ENCODE peak calls at places on chromosomes 13 and 19, in nine cellular contexts. One of them, this sample, is unnamed.
A peak's percentile ranks its signal among the peaks of the same experiment; 100 is the strongest.

GRCh38 chr19:40141546-40141945 is 49.7 kb upstream of the MAP3K10 start:
- DNase-seq in CD8-positive, alpha-beta memory T cell: no peak
- DNase-seq in hypothalamus: no peak
- DNase-seq in tibial nerve: no peak
- DNase-seq in left colon: no peak
- DNase-seq in PC-3: no peak
- DNase-seq in NCI-H69: peak; percentile 7
- DNase-seq in iris pigment epithelial cell: no peak
- DNase-seq in activated CD8-positive, alpha-beta memory T cell treated with anti-CD3 and anti-CD28 coated beads, Interleukin-2, amount 50 U/mL, for 4 hours: no peak
- DNase-seq in this sample: no peak

GRCh38 chr13:52845334-52845761 is 3.1 kb downstream of the PCDH8 start:
- DNase-seq in NCI-H69: no peak
- DNase-seq in activated CD8-positive, alpha-beta memory T cell treated with anti-CD3 and anti-CD28 coated beads, Interleukin-2, amount 50 U/mL, for 4 hours: no peak
- DNase-seq in PC-3: no peak
- DNase-seq in left colon: no peak
- DNase-seq in tibial nerve: no peak
- DNase-seq in CD8-positive, alpha-beta memory T cell: no peak
- DNase-seq in hypothalamus: no peak
- DNase-seq in iris pigment epithelial cell: no peak
- DNase-seq in this sample: no peak

GRCh38 chr13:113788413-113789135 is 29.5 kb downstream of the TMEM255B start:
- DNase-seq in NCI-H69: peak; percentile 25
- DNase-seq in activated CD8-positive, alpha-beta memory T cell treated with anti-CD3 and anti-CD28 coated beads, Interleukin-2, amount 50 U/mL, for 4 hours: peak; percentile 7
- DNase-seq in hypothalamus: no peak
- DNase-seq in CD8-positive, alpha-beta memory T cell: no peak
- DNase-seq in left colon: no peak
- DNase-seq in tibial nerve: no peak
- DNase-seq in PC-3: no peak
- DNase-seq in iris pigment epithelial cell: no peak
- DNase-seq in this sample: no peak

GRCh38 chr13:36431204-36432105 is 840 bp upstream of the CCNA1 start:
- DNase-seq in activated CD8-positive, alpha-beta memory T cell treated with anti-CD3 and anti-CD28 coated beads, Interleukin-2, amount 50 U/mL, for 4 hours: peak; percentile 17
- DNase-seq in left colon: no peak
- DNase-seq in tibial nerve: no peak
- DNase-seq in CD8-positive, alpha-beta memory T cell: no peak
- DNase-seq in PC-3: no peak
- DNase-seq in NCI-H69: peak; percentile 67
- DNase-seq in hypothalamus: no peak
- DNase-seq in iris pigment epithelial cell: no peak
- DNase-seq in this sample: no peak

GRCh38 chr13:95195146-95195545 is 106.1 kb downstream of the ABCC4 start:
- DNase-seq in hypothalamus: no peak
- DNase-seq in CD8-positive, alpha-beta memory T cell: no peak
- DNase-seq in left colon: no peak
- DNase-seq in NCI-H69: no peak
- DNase-seq in PC-3: no peak
- DNase-seq in activated CD8-positive, alpha-beta memory T cell treated with anti-CD3 and anti-CD28 coated beads, Interleukin-2, amount 50 U/mL, for 4 hours: no peak
- DNase-seq in iris pigment epithelial cell: no peak
- DNase-seq in tibial nerve: no peak
- DNase-seq in this sample: no peak

GRCh38 chr19:11020982-11021759 is 60.3 kb downstream of the SMARCA4 start:
- DNase-seq in activated CD8-positive, alpha-beta memory T cell treated with anti-CD3 and anti-CD28 coated beads, Interleukin-2, amount 50 U/mL, for 4 hours: no peak
- DNase-seq in CD8-positive, alpha-beta memory T cell: no peak
- DNase-seq in tibial nerve: no peak
- DNase-seq in NCI-H69: no peak
- DNase-seq in hypothalamus: no peak
- DNase-seq in left colon: no peak
- DNase-seq in PC-3: no peak
- DNase-seq in iris pigment epithelial cell: no peak
- DNase-seq in this sample: no peak

GRCh38 chr13:50303963-50304721 is 288.9 kb downstream of the KCNRG start:
- DNase-seq in NCI-H69: no peak
- DNase-seq in activated CD8-positive, alpha-beta memory T cell treated with anti-CD3 and anti-CD28 coated beads, Interleukin-2, amount 50 U/mL, for 4 hours: no peak
- DNase-seq in iris pigment epithelial cell: no peak
- DNase-seq in hypothalamus: no peak
- DNase-seq in tibial nerve: no peak
- DNase-seq in CD8-positive, alpha-beta memory T cell: no peak
- DNase-seq in PC-3: no peak
- DNase-seq in left colon: no peak
- DNase-seq in this sample: no peak

GRCh38 chr19:55654833-55655647 is at the start of gene U2AF2:
- DNase-seq in left colon: peak; percentile 93
- DNase-seq in hypothalamus: peak; percentile 97
- DNase-seq in tibial nerve: peak; percentile 92
- DNase-seq in iris pigment epithelial cell: peak; percentile 85
- DNase-seq in CD8-positive, alpha-beta memory T cell: peak; percentile 95
- DNase-seq in activated CD8-positive, alpha-beta memory T cell treated with anti-CD3 and anti-CD28 coated beads, Interleukin-2, amount 50 U/mL, for 4 hours: peak; percentile 98
- DNase-seq in NCI-H69: peak; percentile 96
- DNase-seq in PC-3: peak; percentile 95
- DNase-seq in this sample: peak; percentile 82

GRCh38 chr19:18966304-18966703 is 25.3 kb upstream of the HOMER3 start:
- DNase-seq in left colon: no peak
- DNase-seq in activated CD8-positive, alpha-beta memory T cell treated with anti-CD3 and anti-CD28 coated beads, Interleukin-2, amount 50 U/mL, for 4 hours: no peak
- DNase-seq in hypothalamus: no peak
- DNase-seq in CD8-positive, alpha-beta memory T cell: no peak
- DNase-seq in iris pigment epithelial cell: no peak
- DNase-seq in PC-3: peak; percentile 8
- DNase-seq in tibial nerve: no peak
- DNase-seq in NCI-H69: peak; percentile 47
- DNase-seq in this sample: no peak

GRCh38 chr19:10517361-10517759 is at the start of gene S1PR5:
- DNase-seq in NCI-H69: peak; percentile 78
- DNase-seq in left colon: no peak
- DNase-seq in iris pigment epithelial cell: no peak
- DNase-seq in PC-3: no peak
- DNase-seq in hypothalamus: peak; percentile 41
- DNase-seq in CD8-positive, alpha-beta memory T cell: no peak
- DNase-seq in tibial nerve: no peak
- DNase-seq in activated CD8-positive, alpha-beta memory T cell treated with anti-CD3 and anti-CD28 coated beads, Interleukin-2, amount 50 U/mL, for 4 hours: peak; percentile 28
- DNase-seq in this sample: peak; percentile 62

GRCh38 chr19:7729211-7729610 is 2.7 kb downstream of the CLEC4G start:
- DNase-seq in iris pigment epithelial cell: no peak
- DNase-seq in activated CD8-positive, alpha-beta memory T cell treated with anti-CD3 and anti-CD28 coated beads, Interleukin-2, amount 50 U/mL, for 4 hours: no peak
- DNase-seq in hypothalamus: no peak
- DNase-seq in PC-3: no peak
- DNase-seq in NCI-H69: peak; percentile 25
- DNase-seq in tibial nerve: no peak
- DNase-seq in left colon: no peak
- DNase-seq in CD8-positive, alpha-beta memory T cell: no peak
- DNase-seq in this sample: no peak

GRCh38 chr13:51844862-51845573 is at the start of gene TMEM272:
- DNase-seq in activated CD8-positive, alpha-beta memory T cell treated with anti-CD3 and anti-CD28 coated beads, Interleukin-2, amount 50 U/mL, for 4 hours: peak; percentile 60
- DNase-seq in CD8-positive, alpha-beta memory T cell: peak; percentile 58
- DNase-seq in PC-3: peak; percentile 34
- DNase-seq in iris pigment epithelial cell: peak; percentile 17
- DNase-seq in hypothalamus: peak; percentile 27
- DNase-seq in left colon: no peak
- DNase-seq in tibial nerve: no peak
- DNase-seq in NCI-H69: peak; percentile 64
- DNase-seq in this sample: peak; percentile 41

GRCh38 chr13:112708560-112709240 is 18.9 kb downstream of the ATP11A start:
- DNase-seq in PC-3: no peak
- DNase-seq in left colon: no peak
- DNase-seq in iris pigment epithelial cell: no peak
- DNase-seq in hypothalamus: no peak
- DNase-seq in activated CD8-positive, alpha-beta memory T cell treated with anti-CD3 and anti-CD28 coated beads, Interleukin-2, amount 50 U/mL, for 4 hours: no peak
- DNase-seq in tibial nerve: no peak
- DNase-seq in NCI-H69: no peak
- DNase-seq in CD8-positive, alpha-beta memory T cell: no peak
- DNase-seq in this sample: no peak

GRCh38 chr13:48491423-48492122 is 41.3 kb downstream of the RCBTB2 start:
- DNase-seq in NCI-H69: no peak
- DNase-seq in hypothalamus: no peak
- DNase-seq in left colon: no peak
- DNase-seq in iris pigment epithelial cell: peak; percentile 21
- DNase-seq in PC-3: no peak
- DNase-seq in activated CD8-positive, alpha-beta memory T cell treated with anti-CD3 and anti-CD28 coated beads, Interleukin-2, amount 50 U/mL, for 4 hours: no peak
- DNase-seq in CD8-positive, alpha-beta memory T cell: no peak
- DNase-seq in tibial nerve: no peak
- DNase-seq in this sample: no peak

GRCh38 chr13:30881191-30881651 is 24.9 kb upstream of the MEDAG start:
- DNase-seq in left colon: no peak
- DNase-seq in CD8-positive, alpha-beta memory T cell: no peak
- DNase-seq in activated CD8-positive, alpha-beta memory T cell treated with anti-CD3 and anti-CD28 coated beads, Interleukin-2, amount 50 U/mL, for 4 hours: no peak
- DNase-seq in NCI-H69: no peak
- DNase-seq in iris pigment epithelial cell: no peak
- DNase-seq in hypothalamus: no peak
- DNase-seq in tibial nerve: no peak
- DNase-seq in PC-3: no peak
- DNase-seq in this sample: no peak

GRCh38 chr19:34179066-34179465 is 6.8 kb downstream of the LSM14A start:
- DNase-seq in CD8-positive, alpha-beta memory T cell: no peak
- DNase-seq in iris pigment epithelial cell: no peak
- DNase-seq in left colon: no peak
- DNase-seq in hypothalamus: no peak
- DNase-seq in tibial nerve: no peak
- DNase-seq in activated CD8-positive, alpha-beta memory T cell treated with anti-CD3 and anti-CD28 coated beads, Interleukin-2, amount 50 U/mL, for 4 hours: no peak
- DNase-seq in NCI-H69: no peak
- DNase-seq in PC-3: no peak
- DNase-seq in this sample: no peak

GRCh38 chr13:65497265-65497664 is 1732.9 kb downstream of the PCDH9 start:
- DNase-seq in activated CD8-positive, alpha-beta memory T cell treated with anti-CD3 and anti-CD28 coated beads, Interleukin-2, amount 50 U/mL, for 4 hours: no peak
- DNase-seq in PC-3: peak; percentile 86
- DNase-seq in hypothalamus: no peak
- DNase-seq in iris pigment epithelial cell: peak; percentile 48
- DNase-seq in tibial nerve: no peak
- DNase-seq in left colon: no peak
- DNase-seq in CD8-positive, alpha-beta memory T cell: no peak
- DNase-seq in NCI-H69: peak; percentile 19
- DNase-seq in this sample: peak; percentile 1

GRCh38 chr13:111516712-111517640 is 196.5 kb downstream of the TEX29 start:
- DNase-seq in iris pigment epithelial cell: no peak
- DNase-seq in CD8-positive, alpha-beta memory T cell: no peak
- DNase-seq in NCI-H69: peak; percentile 72
- DNase-seq in activated CD8-positive, alpha-beta memory T cell treated with anti-CD3 and anti-CD28 coated beads, Interleukin-2, amount 50 U/mL, for 4 hours: no peak
- DNase-seq in hypothalamus: no peak
- DNase-seq in left colon: no peak
- DNase-seq in tibial nerve: no peak
- DNase-seq in PC-3: no peak
- DNase-seq in this sample: no peak

GRCh38 chr19:8831373-8831772 is 731 bp downstream of the ZNF558 start:
- DNase-seq in left colon: no peak
- DNase-seq in NCI-H69: peak; percentile 29
- DNase-seq in CD8-positive, alpha-beta memory T cell: no peak
- DNase-seq in hypothalamus: no peak
- DNase-seq in tibial nerve: no peak
- DNase-seq in PC-3: no peak
- DNase-seq in activated CD8-positive, alpha-beta memory T cell treated with anti-CD3 and anti-CD28 coated beads, Interleukin-2, amount 50 U/mL, for 4 hours: no peak
- DNase-seq in iris pigment epithelial cell: peak; percentile 4
- DNase-seq in this sample: peak; percentile 4

GRCh38 chr13:35468195-35468594 is 8.3 kb downstream of the MAB21L1 start:
- DNase-seq in hypothalamus: no peak
- DNase-seq in CD8-positive, alpha-beta memory T cell: no peak
- DNase-seq in tibial nerve: no peak
- DNase-seq in PC-3: no peak
- DNase-seq in activated CD8-positive, alpha-beta memory T cell treated with anti-CD3 and anti-CD28 coated beads, Interleukin-2, amount 50 U/mL, for 4 hours: no peak
- DNase-seq in iris pigment epithelial cell: peak; percentile 14
- DNase-seq in left colon: no peak
- DNase-seq in NCI-H69: no peak
- DNase-seq in this sample: no peak

GRCh38 chr19:21221653-21222052 is 79.8 kb downstream of the ZNF431 start:
- DNase-seq in left colon: no peak
- DNase-seq in CD8-positive, alpha-beta memory T cell: no peak
- DNase-seq in iris pigment epithelial cell: peak; percentile 57
- DNase-seq in activated CD8-positive, alpha-beta memory T cell treated with anti-CD3 and anti-CD28 coated beads, Interleukin-2, amount 50 U/mL, for 4 hours: no peak
- DNase-seq in NCI-H69: no peak
- DNase-seq in hypothalamus: no peak
- DNase-seq in PC-3: no peak
- DNase-seq in tibial nerve: no peak
- DNase-seq in this sample: peak; percentile 2

GRCh38 chr19:34368338-34368737 is 3.3 kb downstream of the GPI start:
- DNase-seq in tibial nerve: no peak
- DNase-seq in left colon: no peak
- DNase-seq in PC-3: no peak
- DNase-seq in hypothalamus: no peak
- DNase-seq in CD8-positive, alpha-beta memory T cell: no peak
- DNase-seq in NCI-H69: no peak
- DNase-seq in activated CD8-positive, alpha-beta memory T cell treated with anti-CD3 and anti-CD28 coated beads, Interleukin-2, amount 50 U/mL, for 4 hours: no peak
- DNase-seq in iris pigment epithelial cell: no peak
- DNase-seq in this sample: no peak

GRCh38 chr13:50912851-50913250 is 3.3 kb downstream of the RNASEH2B start:
- DNase-seq in left colon: no peak
- DNase-seq in hypothalamus: no peak
- DNase-seq in activated CD8-positive, alpha-beta memory T cell treated with anti-CD3 and anti-CD28 coated beads, Interleukin-2, amount 50 U/mL, for 4 hours: no peak
- DNase-seq in PC-3: no peak
- DNase-seq in tibial nerve: no peak
- DNase-seq in NCI-H69: no peak
- DNase-seq in iris pigment epithelial cell: no peak
- DNase-seq in CD8-positive, alpha-beta memory T cell: no peak
- DNase-seq in this sample: no peak

GRCh38 chr13:50222569-50223332 is 207.5 kb downstream of the KCNRG start:
- DNase-seq in PC-3: peak; percentile 66
- DNase-seq in hypothalamus: no peak
- DNase-seq in tibial nerve: peak; percentile 62
- DNase-seq in NCI-H69: peak; percentile 93
- DNase-seq in CD8-positive, alpha-beta memory T cell: no peak
- DNase-seq in left colon: peak; percentile 45
- DNase-seq in iris pigment epithelial cell: peak; percentile 76
- DNase-seq in activated CD8-positive, alpha-beta memory T cell treated with anti-CD3 and anti-CD28 coated beads, Interleukin-2, amount 50 U/mL, for 4 hours: no peak
- DNase-seq in this sample: peak; percentile 79

GRCh38 chr13:40149611-40150283 is 494.3 kb downstream of the COG6 start:
- DNase-seq in PC-3: peak; percentile 48
- DNase-seq in activated CD8-positive, alpha-beta memory T cell treated with anti-CD3 and anti-CD28 coated beads, Interleukin-2, amount 50 U/mL, for 4 hours: no peak
- DNase-seq in hypothalamus: no peak
- DNase-seq in left colon: no peak
- DNase-seq in NCI-H69: no peak
- DNase-seq in CD8-positive, alpha-beta memory T cell: no peak
- DNase-seq in tibial nerve: no peak
- DNase-seq in iris pigment epithelial cell: peak; percentile 98
- DNase-seq in this sample: peak; percentile 89

GRCh38 chr19:16889429-16889882 is 657 bp downstream of the F2RL3 start:
- DNase-seq in hypothalamus: no peak
- DNase-seq in iris pigment epithelial cell: no peak
- DNase-seq in PC-3: peak; percentile 26
- DNase-seq in CD8-positive, alpha-beta memory T cell: no peak
- DNase-seq in tibial nerve: no peak
- DNase-seq in left colon: no peak
- DNase-seq in NCI-H69: peak; percentile 68
- DNase-seq in activated CD8-positive, alpha-beta memory T cell treated with anti-CD3 and anti-CD28 coated beads, Interleukin-2, amount 50 U/mL, for 4 hours: no peak
- DNase-seq in this sample: no peak